ENCODE peak calls at places on chromosome 19, in eight cellular contexts. V is MCF 10A, Q is brain microvascular endothelial cell, L is Peyer's patch, M is hepatocyte, C is uterus, B is fibroblast of pulmonary artery, S is PC-3. R is an unnamed sample.
A peak's percentile ranks its signal among the peaks of the same experiment; 100 is the strongest.

GRCh38 chr19:10102787-10103236 is 334 bp upstream of the ANGPTL6 start:
- DNase-seq in L (no peak), B (no peak), C (no peak), M (no peak), Q (no peak), V (no peak), S (no peak), R (no peak)

GRCh38 chr19:50898018-50898417 is 13.2 kb downstream of the KLK4 start:
- DNase-seq in L (no peak), S (no peak), B (no peak), Q (no peak), M (no peak), V (no peak), C (no peak), R (no peak)

GRCh38 chr19:33823341-33823740 is 26.7 kb downstream of the KCTD15 start:
- DNase-seq in M (no peak), Q (no peak), C (no peak), S (no peak), B (no peak), V (no peak), L (no peak), R (no peak)

GRCh38 chr19:44703336-44704078 is 4.6 kb downstream of the CEACAM16 start:
- DNase-seq in M (no peak), L (no peak), C (no peak), B (no peak), V (no peak), S (no peak), Q (no peak), R (no peak)

GRCh38 chr19:55620410-55620809 is 4.0 kb downstream of the ZNF784 start:
- DNase-seq in M (no peak), L (no peak), C (no peak), B (no peak), S (no peak), Q (no peak), V (no peak), R (no peak)

GRCh38 chr19:37983916-37984315 is 76.9 kb downstream of the SIPA1L3 start:
- DNase-seq in C (no peak), V (no peak), M (no peak), Q (no peak), B (no peak), L (peak; percentile 35), S (no peak), R (no peak)

GRCh38 chr19:28333909-28334308 is 879.0 kb downstream of the UQCRFS1 start:
- DNase-seq in S (no peak), B (no peak), V (no peak), C (no peak), L (no peak), Q (no peak), M (no peak), R (no peak)

GRCh38 chr19:44640518-44640917 is 3.2 kb upstream of the PVR start:
- DNase-seq in M (no peak), S (peak; percentile 82), L (no peak), C (no peak), B (peak; percentile 70), Q (no peak), V (peak; percentile 95), R (no peak)

GRCh38 chr19:55913643-55914268 is 18.4 kb downstream of the NLRP13 start:
- DNase-seq in L (no peak), S (peak; percentile 39), C (no peak), Q (no peak), V (no peak), M (no peak), B (no peak), R (no peak)

GRCh38 chr19:17275441-17276175 is 6.1 kb upstream of the ANKLE1 start:
- DNase-seq in V (no peak), C (no peak), L (no peak), Q (no peak), B (no peak), M (no peak), S (no peak), R (no peak)

GRCh38 chr19:45765365-45766292 is 3.4 kb downstream of the SIX5 start:
- DNase-seq in Q (no peak), C (peak; percentile 40), L (no peak), M (no peak), S (no peak), B (no peak), V (no peak), R (no peak)

GRCh38 chr19:33864311-33864850 is 67.7 kb downstream of the KCTD15 start:
- DNase-seq in V (peak; percentile 42), C (no peak), B (no peak), M (no peak), L (no peak), S (peak; percentile 2), Q (no peak), R (no peak)

GRCh38 chr19:46076031-46076880 is 35.5 kb upstream of the IGFL4 start:
- DNase-seq in M (no peak), S (peak; percentile 6), B (no peak), V (no peak), C (no peak), Q (no peak), L (no peak), R (no peak)

GRCh38 chr19:44891016-44891882 is at the start of gene TOMM40:
- DNase-seq in V (peak; percentile 100), L (peak; percentile 100), M (peak; percentile 100), C (no peak), Q (peak; percentile 100), S (no peak), B (peak; percentile 100), R (no peak)

GRCh38 chr19:14406645-14407331 is 12.4 kb downstream of the DDX39A start:
- DNase-seq in M (no peak), L (no peak), Q (no peak), V (no peak), B (no peak), S (no peak), C (no peak), R (peak; percentile 21)

GRCh38 chr19:12482505-12482886 is 2.1 kb downstream of the ZNF709 start:
- DNase-seq in L (no peak), Q (no peak), M (no peak), V (no peak), B (no peak), C (no peak), S (no peak), R (no peak)

GRCh38 chr19:12481781-12482504 is 2.7 kb downstream of the ZNF709 start:
- DNase-seq in S (no peak), Q (no peak), C (no peak), V (no peak), M (no peak), L (no peak), B (no peak), R (no peak)

GRCh38 chr19:12485571-12485970 is 955 bp upstream of the ZNF709 start:
- DNase-seq in B (no peak), M (no peak), S (no peak), Q (no peak), C (no peak), L (no peak), V (no peak), R (no peak)

GRCh38 chr19:12484371-12485322 is at the start of gene ZNF709:
- DNase-seq in L (peak; percentile 91), Q (peak; percentile 80), B (peak; percentile 85), C (peak; percentile 93), V (peak; percentile 63), M (peak; percentile 95), S (peak; percentile 88), R (peak; percentile 89)

GRCh38 chr19:12484011-12484370 is 625 bp downstream of the ZNF709 start:
- DNase-seq in S (no peak), Q (no peak), B (peak; percentile 9), C (no peak), L (no peak), M (no peak), V (no peak), R (no peak)
- TF ChIP-seq CTCF in S (no peak), Q (no peak), B (no peak), C (no peak), L (no peak), M (no peak), V (no peak), R (no peak)

DNA sequence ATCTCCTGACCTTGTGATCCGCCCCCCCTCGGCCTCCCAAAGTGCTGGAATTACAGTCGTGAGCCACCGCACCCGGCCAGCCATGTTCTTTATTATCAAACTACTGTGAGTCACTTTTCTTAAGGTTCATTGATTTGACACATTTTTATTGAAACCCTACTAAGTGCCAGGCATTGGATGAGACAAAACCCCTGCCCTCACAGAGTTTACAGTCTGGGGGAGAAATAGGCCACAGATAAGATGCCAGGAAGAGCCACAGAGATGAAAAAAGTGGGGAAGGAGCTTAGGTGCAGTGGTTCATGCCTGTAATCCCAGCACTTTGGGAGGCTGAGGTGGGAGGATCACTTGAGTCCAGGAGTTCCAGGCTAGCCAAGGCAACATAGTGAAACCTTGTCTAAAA is 14.5 kb upstream of the MAP2K2 start:
- DNase-seq in Q (no peak), S (no peak), M (no peak), L (no peak), C (no peak), V (no peak), B (no peak), R (no peak)
- TF ChIP-seq CTCF in Q (no peak), S (no peak), M (no peak), L (no peak), C (no peak), V (no peak), B (no peak), R (no peak)

GRCh38 chr19:35053667-35054293 is 12.3 kb downstream of the HPN start:
- DNase-seq in Q (no peak), V (no peak), C (no peak), B (no peak), S (no peak), L (no peak), M (no peak), R (no peak)

GRCh38 chr19:35058370-35058769 is 16.8 kb downstream of the HPN start:
- DNase-seq in S (no peak), Q (no peak), V (no peak), L (no peak), B (no peak), M (no peak), C (no peak), R (no peak)

GRCh38 chr19:35054626-35055025 is 13.1 kb downstream of the HPN start:
- DNase-seq in M (no peak), C (no peak), V (no peak), Q (no peak), L (no peak), S (no peak), B (no peak), R (no peak)

GRCh38 chr19:35056513-35057063 is 15.1 kb downstream of the HPN start:
- DNase-seq in B (no peak), S (no peak), Q (no peak), M (no peak), V (no peak), L (no peak), C (no peak), R (no peak)

DNA sequence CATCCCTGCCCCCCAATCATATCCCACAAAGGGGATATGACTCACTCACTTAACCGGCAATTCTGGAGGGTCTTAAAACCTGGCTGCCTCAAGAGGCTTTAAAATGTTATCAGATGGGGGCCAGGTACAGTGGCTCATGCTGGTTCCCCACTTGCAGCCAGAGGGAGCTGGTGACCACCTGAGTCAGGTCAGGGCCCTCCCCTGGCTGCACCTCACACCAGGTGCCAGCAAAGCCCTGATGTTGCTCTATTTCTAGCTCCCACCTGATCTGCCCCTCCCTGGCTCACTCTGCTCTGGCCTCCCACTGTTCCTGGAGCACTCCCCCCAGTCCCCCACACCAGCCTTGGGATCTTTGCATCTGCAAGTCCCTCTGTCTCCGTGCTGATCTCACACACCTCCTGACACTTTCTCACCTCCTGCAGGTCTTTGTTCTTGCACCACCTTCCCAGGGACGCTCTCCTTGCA is 14.2 kb downstream of the HPN start:
- DNase-seq in V (peak; percentile 34), Q (no peak), L (no peak), M (peak; percentile 47), S (peak; percentile 39), B (no peak), C (no peak), R (no peak)
- TF ChIP-seq CTCF in V (peak; percentile 21), Q (peak; percentile 31), L (peak; percentile 23), M (peak; percentile 43), S (peak; percentile 60), B (peak; percentile 10), C (no peak), R (no peak)

GRCh38 chr19:2269244-2270156 is 12.5 kb downstream of the PEAK3 start:
- DNase-seq in C (peak; percentile 99), V (peak; percentile 97), L (peak; percentile 99), S (peak; percentile 91), M (peak; percentile 98), B (peak; percentile 97), Q (peak; percentile 93), R (peak; percentile 99)
- TF ChIP-seq CTCF in C (no peak), V (no peak), L (no peak), S (no peak), M (peak; percentile 3), B (no peak), Q (peak; percentile 23), R (no peak)

R was measured in natural killer cell.